ENCODE peak calls at places on chromosomes 16 and 17, in nine cellular contexts. J, Q, N, L, W, O, V, T and G are unnamed samples.

GRCh38 chr16:81445926-81446317 is 1.3 kb downstream of the CMIP start:
- DNase-seq in W (no peak), N (no peak), V (no peak), O (peak; percentile 57), L (no peak), T (no peak), J (no peak), Q (no peak), G (peak; percentile 26)

GRCh38 chr17:27315322-27315721 is 21.4 kb downstream of the WSB1 start:
- DNase-seq in V (no peak), Q (no peak), W (peak; percentile 83), J (peak; percentile 78), T (no peak), O (peak; percentile 84), N (no peak), L (no peak), G (no peak)

GRCh38 chr16:66881014-66881417 is 701 bp downstream of the PDP2 start:
- DNase-seq in L (peak; percentile 16), J (no peak), V (no peak), Q (peak; percentile 33), T (no peak), N (no peak), W (no peak), O (no peak), G (no peak)

GRCh38 chr16:46649571-46649970 is 28.4 kb upstream of the SHCBP1 start:
- DNase-seq in L (no peak), T (no peak), Q (no peak), J (peak; percentile 79), N (no peak), O (no peak), W (peak; percentile 51), V (no peak), G (no peak)

GRCh38 chr16:8775359-8775758 is 22.1 kb downstream of the TMEM186 start:
- DNase-seq in L (no peak), J (no peak), Q (no peak), O (no peak), W (no peak), V (no peak), N (no peak), T (no peak), G (no peak)

GRCh38 chr16:57132470-57132869 is 40.1 kb downstream of the CPNE2 start:
- DNase-seq in W (no peak), O (no peak), Q (peak; percentile 46), N (no peak), L (no peak), V (no peak), T (no peak), J (no peak), G (no peak)

GRCh38 chr17:83128306-83129240 is 49.2 kb downstream of the METRNL start:
- DNase-seq in N (no peak), J (no peak), T (no peak), W (no peak), V (no peak), Q (no peak), L (no peak), O (no peak), G (no peak)

GRCh38 chr17:28665994-28666393 is 4.0 kb downstream of the SUPT6H start:
- DNase-seq in V (no peak), W (no peak), N (no peak), T (no peak), L (no peak), Q (no peak), J (no peak), O (no peak), G (no peak)

GRCh38 chr17:81930142-81931125 is 2.9 kb upstream of the MAFG start:
- DNase-seq in V (no peak), L (no peak), W (peak; percentile 11), J (peak; percentile 30), O (no peak), N (no peak), Q (peak; percentile 61), T (no peak), G (peak; percentile 61)